ENCODE peak calls at places on chromosome 5, in eight cellular contexts. One of them, this sample, is unnamed.

GRCh38 chr5:135435467-135436330 is 11.4 kb downstream of the DCANP1 start:
- DNase-seq in breast epithelium: no peak
- DNase-seq in fibroblast of the aortic adventitia: no peak
- DNase-seq in heart left ventricle: no peak
- DNase-seq in HFF-Myc: no peak
- DNase-seq in endothelial cell: no peak
- DNase-seq in activated CD8-positive, alpha-beta T cell treated with anti-CD3 and anti-CD28 coated beads for 36 hours: no peak
- DNase-seq in CD4-positive, alpha-beta T cell: no peak
- DNase-seq in this sample: peak

GRCh38 chr5:68332546-68332945 is 117.0 kb downstream of the PIK3R1 start:
- DNase-seq in breast epithelium: no peak
- DNase-seq in fibroblast of the aortic adventitia: no peak
- DNase-seq in heart left ventricle: no peak
- DNase-seq in HFF-Myc: no peak
- DNase-seq in endothelial cell: no peak
- DNase-seq in activated CD8-positive, alpha-beta T cell treated with anti-CD3 and anti-CD28 coated beads for 36 hours: no peak
- DNase-seq in CD4-positive, alpha-beta T cell: no peak
- DNase-seq in this sample: no peak

GRCh38 chr5:113606298-113607134 is 93.0 kb downstream of the YTHDC2 start:
- DNase-seq in breast epithelium: no peak
- DNase-seq in fibroblast of the aortic adventitia: peak
- DNase-seq in heart left ventricle: no peak
- DNase-seq in HFF-Myc: peak
- DNase-seq in endothelial cell: peak
- DNase-seq in activated CD8-positive, alpha-beta T cell treated with anti-CD3 and anti-CD28 coated beads for 36 hours: peak
- DNase-seq in CD4-positive, alpha-beta T cell: peak
- DNase-seq in this sample: peak

GRCh38 chr5:149366169-149366750 is 8.4 kb downstream of the PCYOX1L start:
- DNase-seq in breast epithelium: no peak
- DNase-seq in fibroblast of the aortic adventitia: no peak
- DNase-seq in heart left ventricle: no peak
- DNase-seq in HFF-Myc: no peak
- DNase-seq in endothelial cell: no peak
- DNase-seq in activated CD8-positive, alpha-beta T cell treated with anti-CD3 and anti-CD28 coated beads for 36 hours: no peak
- DNase-seq in CD4-positive, alpha-beta T cell: no peak
- DNase-seq in this sample: no peak

GRCh38 chr5:179183481-179183880 is 123.3 kb downstream of the ZNF354C start:
- DNase-seq in breast epithelium: no peak
- DNase-seq in fibroblast of the aortic adventitia: no peak
- DNase-seq in heart left ventricle: no peak
- DNase-seq in HFF-Myc: no peak
- DNase-seq in endothelial cell: no peak
- DNase-seq in activated CD8-positive, alpha-beta T cell treated with anti-CD3 and anti-CD28 coated beads for 36 hours: no peak
- DNase-seq in CD4-positive, alpha-beta T cell: no peak
- DNase-seq in this sample: no peak

GRCh38 chr5:31823477-31823876 is 184.5 kb downstream of the PDZD2 start:
- DNase-seq in breast epithelium: no peak
- DNase-seq in fibroblast of the aortic adventitia: no peak
- DNase-seq in heart left ventricle: no peak
- DNase-seq in HFF-Myc: no peak
- DNase-seq in endothelial cell: peak
- DNase-seq in activated CD8-positive, alpha-beta T cell treated with anti-CD3 and anti-CD28 coated beads for 36 hours: no peak
- DNase-seq in CD4-positive, alpha-beta T cell: no peak
- DNase-seq in this sample: no peak

GRCh38 chr5:2297991-2298390 is 415.3 kb upstream of the IRX4 start:
- DNase-seq in breast epithelium: no peak
- DNase-seq in fibroblast of the aortic adventitia: no peak
- DNase-seq in heart left ventricle: no peak
- DNase-seq in HFF-Myc: no peak
- DNase-seq in endothelial cell: no peak
- DNase-seq in activated CD8-positive, alpha-beta T cell treated with anti-CD3 and anti-CD28 coated beads for 36 hours: no peak
- DNase-seq in CD4-positive, alpha-beta T cell: no peak
- DNase-seq in this sample: no peak

GRCh38 chr5:72122619-72123018 is 15.3 kb downstream of the MAP1B start:
- DNase-seq in breast epithelium: no peak
- DNase-seq in fibroblast of the aortic adventitia: no peak
- DNase-seq in heart left ventricle: no peak
- DNase-seq in HFF-Myc: no peak
- DNase-seq in endothelial cell: no peak
- DNase-seq in activated CD8-positive, alpha-beta T cell treated with anti-CD3 and anti-CD28 coated beads for 36 hours: no peak
- DNase-seq in CD4-positive, alpha-beta T cell: no peak
- DNase-seq in this sample: no peak

GRCh38 chr5:14503017-14503680 is 78.4 kb upstream of the OTULINL start:
- DNase-seq in breast epithelium: no peak
- DNase-seq in fibroblast of the aortic adventitia: no peak
- DNase-seq in heart left ventricle: no peak
- DNase-seq in HFF-Myc: no peak
- DNase-seq in endothelial cell: no peak
- DNase-seq in activated CD8-positive, alpha-beta T cell treated with anti-CD3 and anti-CD28 coated beads for 36 hours: no peak
- DNase-seq in CD4-positive, alpha-beta T cell: no peak
- DNase-seq in this sample: no peak

GRCh38 chr5:36662291-36662851 is 56.0 kb downstream of the SLC1A3 start:
- DNase-seq in breast epithelium: no peak
- DNase-seq in fibroblast of the aortic adventitia: no peak
- DNase-seq in heart left ventricle: no peak
- DNase-seq in HFF-Myc: no peak
- DNase-seq in endothelial cell: no peak
- DNase-seq in activated CD8-positive, alpha-beta T cell treated with anti-CD3 and anti-CD28 coated beads for 36 hours: no peak
- DNase-seq in CD4-positive, alpha-beta T cell: no peak
- DNase-seq in this sample: no peak

GRCh38 chr5:118854819-118855218 is 133.5 kb downstream of the DTWD2 start:
- DNase-seq in breast epithelium: no peak
- DNase-seq in fibroblast of the aortic adventitia: no peak
- DNase-seq in heart left ventricle: no peak
- DNase-seq in HFF-Myc: no peak
- DNase-seq in endothelial cell: no peak
- DNase-seq in activated CD8-positive, alpha-beta T cell treated with anti-CD3 and anti-CD28 coated beads for 36 hours: no peak
- DNase-seq in CD4-positive, alpha-beta T cell: no peak
- DNase-seq in this sample: no peak

GRCh38 chr5:76483433-76483832 is 80.3 kb downstream of the IQGAP2 start:
- DNase-seq in breast epithelium: no peak
- DNase-seq in fibroblast of the aortic adventitia: no peak
- DNase-seq in heart left ventricle: no peak
- DNase-seq in HFF-Myc: no peak
- DNase-seq in endothelial cell: no peak
- DNase-seq in activated CD8-positive, alpha-beta T cell treated with anti-CD3 and anti-CD28 coated beads for 36 hours: no peak
- DNase-seq in CD4-positive, alpha-beta T cell: no peak
- DNase-seq in this sample: no peak

GRCh38 chr5:1093361-1093760 is 18.5 kb downstream of the SLC12A7 start:
- DNase-seq in breast epithelium: no peak
- DNase-seq in fibroblast of the aortic adventitia: no peak
- DNase-seq in heart left ventricle: peak
- DNase-seq in HFF-Myc: no peak
- DNase-seq in endothelial cell: no peak
- DNase-seq in activated CD8-positive, alpha-beta T cell treated with anti-CD3 and anti-CD28 coated beads for 36 hours: no peak
- DNase-seq in CD4-positive, alpha-beta T cell: no peak
- DNase-seq in this sample: no peak

GRCh38 chr5:11573140-11573800 is 331.0 kb downstream of the CTNND2 start:
- DNase-seq in breast epithelium: no peak
- DNase-seq in fibroblast of the aortic adventitia: no peak
- DNase-seq in heart left ventricle: no peak
- DNase-seq in HFF-Myc: no peak
- DNase-seq in endothelial cell: no peak
- DNase-seq in activated CD8-positive, alpha-beta T cell treated with anti-CD3 and anti-CD28 coated beads for 36 hours: no peak
- DNase-seq in CD4-positive, alpha-beta T cell: no peak
- DNase-seq in this sample: no peak

GRCh38 chr5:140795259-140795641 is 598 bp downstream of the PCDHA2 start:
- DNase-seq in breast epithelium: no peak
- DNase-seq in fibroblast of the aortic adventitia: no peak
- DNase-seq in heart left ventricle: no peak
- DNase-seq in HFF-Myc: no peak
- DNase-seq in endothelial cell: peak
- DNase-seq in activated CD8-positive, alpha-beta T cell treated with anti-CD3 and anti-CD28 coated beads for 36 hours: no peak
- DNase-seq in CD4-positive, alpha-beta T cell: no peak
- DNase-seq in this sample: no peak
- TF ChIP-seq CTCF in breast epithelium: no peak
- TF ChIP-seq CTCF in fibroblast of the aortic adventitia: no peak
- TF ChIP-seq CTCF in heart left ventricle: no peak
- TF ChIP-seq CTCF in HFF-Myc: no peak
- TF ChIP-seq CTCF in endothelial cell: peak
- TF ChIP-seq CTCF in activated CD8-positive, alpha-beta T cell treated with anti-CD3 and anti-CD28 coated beads for 36 hours: no peak
- TF ChIP-seq CTCF in CD4-positive, alpha-beta T cell: no peak
- TF ChIP-seq CTCF in this sample: no peak

GRCh38 chr5:157820593-157821252 is 38.2 kb downstream of the CLINT1 start:
- DNase-seq in breast epithelium: no peak
- DNase-seq in fibroblast of the aortic adventitia: peak
- DNase-seq in heart left ventricle: no peak
- DNase-seq in HFF-Myc: no peak
- DNase-seq in endothelial cell: peak
- DNase-seq in activated CD8-positive, alpha-beta T cell treated with anti-CD3 and anti-CD28 coated beads for 36 hours: peak
- DNase-seq in CD4-positive, alpha-beta T cell: no peak
- DNase-seq in this sample: peak
- TF ChIP-seq CTCF in breast epithelium: peak
- TF ChIP-seq CTCF in fibroblast of the aortic adventitia: peak
- TF ChIP-seq CTCF in heart left ventricle: peak
- TF ChIP-seq CTCF in HFF-Myc: peak
- TF ChIP-seq CTCF in endothelial cell: peak
- TF ChIP-seq CTCF in activated CD8-positive, alpha-beta T cell treated with anti-CD3 and anti-CD28 coated beads for 36 hours: peak
- TF ChIP-seq CTCF in CD4-positive, alpha-beta T cell: peak
- TF ChIP-seq CTCF in this sample: peak

GRCh38 chr5:24629798-24630197 is 15.0 kb downstream of the CDH10 start:
- DNase-seq in breast epithelium: no peak
- DNase-seq in fibroblast of the aortic adventitia: no peak
- DNase-seq in heart left ventricle: no peak
- DNase-seq in HFF-Myc: no peak
- DNase-seq in endothelial cell: no peak
- DNase-seq in activated CD8-positive, alpha-beta T cell treated with anti-CD3 and anti-CD28 coated beads for 36 hours: no peak
- DNase-seq in CD4-positive, alpha-beta T cell: no peak
- DNase-seq in this sample: no peak

GRCh38 chr5:24630925-24631324 is 13.9 kb downstream of the CDH10 start:
- DNase-seq in breast epithelium: no peak
- DNase-seq in fibroblast of the aortic adventitia: no peak
- DNase-seq in heart left ventricle: no peak
- DNase-seq in HFF-Myc: no peak
- DNase-seq in endothelial cell: no peak
- DNase-seq in activated CD8-positive, alpha-beta T cell treated with anti-CD3 and anti-CD28 coated beads for 36 hours: no peak
- DNase-seq in CD4-positive, alpha-beta T cell: no peak
- DNase-seq in this sample: no peak

GRCh38 chr5:24635217-24635616 is 9.6 kb downstream of the CDH10 start:
- DNase-seq in breast epithelium: no peak
- DNase-seq in fibroblast of the aortic adventitia: no peak
- DNase-seq in heart left ventricle: no peak
- DNase-seq in HFF-Myc: no peak
- DNase-seq in endothelial cell: no peak
- DNase-seq in activated CD8-positive, alpha-beta T cell treated with anti-CD3 and anti-CD28 coated beads for 36 hours: no peak
- DNase-seq in CD4-positive, alpha-beta T cell: no peak
- DNase-seq in this sample: no peak

DNA sequence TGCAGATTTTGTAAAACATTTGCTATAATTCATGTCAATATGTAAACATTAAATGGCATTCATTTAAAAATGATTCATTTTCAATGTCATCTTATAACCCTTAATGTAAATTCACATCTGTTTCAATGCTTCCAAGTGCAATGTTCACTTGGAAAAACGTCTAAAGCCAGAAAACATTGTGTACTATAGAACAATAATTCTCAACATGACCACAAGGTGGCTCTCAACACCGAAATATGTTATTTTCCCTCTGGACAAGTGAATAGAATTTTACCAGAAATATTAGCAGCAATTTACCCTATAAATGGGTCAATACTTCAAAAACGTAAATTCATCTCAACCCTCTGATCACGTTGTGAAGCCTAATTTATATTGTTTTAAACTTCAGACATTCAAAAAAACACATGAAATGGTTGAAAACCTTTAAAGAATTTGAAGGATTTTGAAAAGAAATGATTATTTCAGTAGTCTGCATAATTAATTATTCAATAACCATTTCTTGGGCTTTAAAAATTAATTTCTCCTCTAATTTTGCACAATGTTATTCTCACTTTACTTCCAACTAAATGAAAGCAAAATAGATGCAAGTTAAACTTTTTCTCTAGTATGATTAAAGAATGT is 11.0 kb downstream of the CDH10 start:
- DNase-seq in breast epithelium: no peak
- DNase-seq in fibroblast of the aortic adventitia: peak
- DNase-seq in heart left ventricle: no peak
- DNase-seq in HFF-Myc: peak
- DNase-seq in endothelial cell: peak
- DNase-seq in activated CD8-positive, alpha-beta T cell treated with anti-CD3 and anti-CD28 coated beads for 36 hours: peak
- DNase-seq in CD4-positive, alpha-beta T cell: no peak
- DNase-seq in this sample: peak
- TF ChIP-seq CTCF in breast epithelium: peak
- TF ChIP-seq CTCF in fibroblast of the aortic adventitia: peak
- TF ChIP-seq CTCF in heart left ventricle: peak
- TF ChIP-seq CTCF in HFF-Myc: peak
- TF ChIP-seq CTCF in endothelial cell: peak
- TF ChIP-seq CTCF in activated CD8-positive, alpha-beta T cell treated with anti-CD3 and anti-CD28 coated beads for 36 hours: peak
- TF ChIP-seq CTCF in CD4-positive, alpha-beta T cell: peak
- TF ChIP-seq CTCF in this sample: peak

GRCh38 chr5:91383027-91383955 is at the start of gene ARRDC3:
- DNase-seq in breast epithelium: peak
- DNase-seq in fibroblast of the aortic adventitia: peak
- DNase-seq in heart left ventricle: peak
- DNase-seq in HFF-Myc: peak
- DNase-seq in endothelial cell: peak
- DNase-seq in activated CD8-positive, alpha-beta T cell treated with anti-CD3 and anti-CD28 coated beads for 36 hours: peak
- DNase-seq in CD4-positive, alpha-beta T cell: peak
- DNase-seq in this sample: peak

GRCh38 chr5:91386120-91386519 is 3.0 kb upstream of the ARRDC3 start:
- DNase-seq in breast epithelium: no peak
- DNase-seq in fibroblast of the aortic adventitia: peak
- DNase-seq in heart left ventricle: no peak
- DNase-seq in HFF-Myc: no peak
- DNase-seq in endothelial cell: no peak
- DNase-seq in activated CD8-positive, alpha-beta T cell treated with anti-CD3 and anti-CD28 coated beads for 36 hours: no peak
- DNase-seq in CD4-positive, alpha-beta T cell: no peak
- DNase-seq in this sample: no peak

GRCh38 chr5:91383956-91384300 is 811 bp upstream of the ARRDC3 start:
- DNase-seq in breast epithelium: no peak
- DNase-seq in fibroblast of the aortic adventitia: peak
- DNase-seq in heart left ventricle: peak
- DNase-seq in HFF-Myc: no peak
- DNase-seq in endothelial cell: peak
- DNase-seq in activated CD8-positive, alpha-beta T cell treated with anti-CD3 and anti-CD28 coated beads for 36 hours: no peak
- DNase-seq in CD4-positive, alpha-beta T cell: no peak
- DNase-seq in this sample: peak

GRCh38 chr5:91382530-91383026 is 539 bp downstream of the ARRDC3 start:
- DNase-seq in breast epithelium: no peak
- DNase-seq in fibroblast of the aortic adventitia: peak
- DNase-seq in heart left ventricle: peak
- DNase-seq in HFF-Myc: no peak
- DNase-seq in endothelial cell: no peak
- DNase-seq in activated CD8-positive, alpha-beta T cell treated with anti-CD3 and anti-CD28 coated beads for 36 hours: peak
- DNase-seq in CD4-positive, alpha-beta T cell: peak
- DNase-seq in this sample: peak

DNA sequence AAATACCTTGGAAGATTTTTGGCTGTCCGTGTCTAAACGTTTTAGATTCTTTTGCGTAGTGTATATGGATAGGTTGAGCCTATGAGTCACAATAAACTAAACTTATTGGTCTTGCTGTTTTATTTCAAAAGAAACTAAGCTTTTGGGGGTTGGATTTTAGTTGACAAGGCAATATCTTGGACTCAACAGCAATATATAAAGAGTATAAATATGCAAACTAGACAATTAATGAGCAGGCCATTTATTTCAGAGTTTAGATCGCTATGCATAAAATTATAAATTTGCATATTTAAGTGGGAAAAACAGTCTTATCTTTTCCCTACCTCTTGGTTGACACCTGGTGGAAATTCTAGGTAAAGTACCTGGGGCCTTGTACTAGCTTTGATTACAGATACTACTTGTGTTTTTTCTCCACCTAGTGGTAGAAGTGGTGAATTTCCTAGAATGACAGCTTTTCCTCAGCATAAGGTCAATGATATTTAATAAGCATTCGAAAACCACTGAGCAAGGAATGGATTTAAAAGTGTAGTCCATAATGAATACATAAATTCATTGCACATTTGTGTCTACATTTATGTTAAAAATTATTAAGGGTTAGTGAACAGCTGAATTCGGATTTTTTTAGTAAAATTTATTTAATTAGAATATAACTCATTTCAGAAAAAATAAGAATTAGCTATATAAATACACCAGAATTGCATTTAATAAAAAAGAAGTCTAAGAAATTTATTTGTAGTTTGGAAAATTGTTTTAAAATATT is 1.7 kb upstream of the ARRDC3 start:
- DNase-seq in breast epithelium: peak
- DNase-seq in fibroblast of the aortic adventitia: peak
- DNase-seq in heart left ventricle: no peak
- DNase-seq in HFF-Myc: peak
- DNase-seq in endothelial cell: peak
- DNase-seq in activated CD8-positive, alpha-beta T cell treated with anti-CD3 and anti-CD28 coated beads for 36 hours: peak
- DNase-seq in CD4-positive, alpha-beta T cell: no peak
- DNase-seq in this sample: peak
- TF ChIP-seq CTCF in breast epithelium: peak
- TF ChIP-seq CTCF in fibroblast of the aortic adventitia: peak
- TF ChIP-seq CTCF in heart left ventricle: peak
- TF ChIP-seq CTCF in HFF-Myc: peak
- TF ChIP-seq CTCF in endothelial cell: peak
- TF ChIP-seq CTCF in activated CD8-positive, alpha-beta T cell treated with anti-CD3 and anti-CD28 coated beads for 36 hours: peak
- TF ChIP-seq CTCF in CD4-positive, alpha-beta T cell: peak
- TF ChIP-seq CTCF in this sample: peak